ENCODE peak calls at places on chromosomes 3 and 15, in eight cellular contexts. D is neural crest cell, M is tibial artery, K is AG10803, N is cardiac muscle cell, O is A549, Z is uterus, U is H1. L is an unnamed sample.
A peak's percentile ranks its signal among the peaks of the same experiment; 100 is the strongest.

GRCh38 chr3:71485903-71486302 is 97.6 kb downstream of the FOXP1 start:
- DNase-seq in D (no peak), M (no peak), K (no peak), N (no peak), O (no peak), Z (no peak), U (no peak), L (no peak)

GRCh38 chr3:105365536-105366301 is 990 bp upstream of the ALCAM start:
- DNase-seq in D (no peak), M (peak; percentile 22), K (peak; percentile 61), N (peak; percentile 23), O (peak; percentile 71), Z (no peak), U (no peak), L (peak; percentile 82)

GRCh38 chr3:179069762-179070390 is 1.7 kb downstream of the ZMAT3 start:
- DNase-seq in D (no peak), M (no peak), K (peak; percentile 68), N (no peak), O (no peak), Z (no peak), U (no peak), L (peak; percentile 77)

GRCh38 chr3:53744351-53744750 is 101.9 kb downstream of the CHDH start:
- DNase-seq in D (no peak), M (no peak), K (no peak), N (no peak), O (no peak), Z (no peak), U (peak; percentile 7), L (no peak)

GRCh38 chr3:185318136-185318535 is 44.8 kb upstream of the MAP3K13 start:
- DNase-seq in D (no peak), M (no peak), K (peak; percentile 24), N (peak; percentile 46), O (peak; percentile 76), Z (no peak), U (no peak), L (peak; percentile 60)

GRCh38 chr3:16511561-16512434 is 1.7 kb downstream of the RFTN1 start:
- DNase-seq in D (no peak), M (peak; percentile 64), K (peak; percentile 86), N (no peak), O (no peak), Z (peak; percentile 38), U (no peak), L (peak; percentile 88)

GRCh38 chr15:73859236-73859635 is 14.1 kb upstream of the TBC1D21 start:
- DNase-seq in D (no peak), M (no peak), K (no peak), N (no peak), O (no peak), Z (no peak), U (no peak), L (no peak)

GRCh38 chr3:98893740-98894139 is 7.8 kb downstream of the DCBLD2 start:
- DNase-seq in D (no peak), M (no peak), K (no peak), N (no peak), O (no peak), Z (no peak), U (no peak), L (peak; percentile 32)

GRCh38 chr15:39171944-39172368 is 408.9 kb upstream of the THBS1 start:
- DNase-seq in D (no peak), M (peak; percentile 39), K (peak; percentile 98), N (peak; percentile 87), O (peak; percentile 93), Z (peak; percentile 59), U (peak; percentile 77), L (peak; percentile 98)

GRCh38 chr3:73508330-73508954 is 116.3 kb downstream of the PDZRN3 start:
- DNase-seq in D (peak; percentile 46), M (peak; percentile 54), K (peak; percentile 75), N (peak; percentile 87), O (peak; percentile 60), Z (peak; percentile 47), U (no peak), L (peak; percentile 81)

GRCh38 chr3:197019535-197019934 is 10.1 kb downstream of the MELTF start:
- DNase-seq in D (no peak), M (no peak), K (no peak), N (no peak), O (no peak), Z (no peak), U (no peak), L (no peak)

GRCh38 chr3:189123595-189124387 is 48.0 kb upstream of the TPRG1 start:
- DNase-seq in D (no peak), M (peak; percentile 39), K (no peak), N (peak; percentile 52), O (no peak), Z (peak; percentile 77), U (no peak), L (peak; percentile 55)

GRCh38 chr3:150344079-150344478 is 64.0 kb upstream of the TSC22D2 start:
- DNase-seq in D (no peak), M (no peak), K (no peak), N (no peak), O (no peak), Z (no peak), U (no peak), L (no peak)

GRCh38 chr15:79089331-79089889 is 1.2 kb downstream of the RASGRF1 start:
- DNase-seq in D (no peak), M (no peak), K (no peak), N (peak; percentile 44), O (no peak), Z (no peak), U (no peak), L (no peak)

GRCh38 chr3:56421205-56421604 is 47.1 kb downstream of the ERC2 start:
- DNase-seq in D (no peak), M (no peak), K (no peak), N (no peak), O (no peak), Z (no peak), U (no peak), L (no peak)

GRCh38 chr3:57757642-57758297 is 1.7 kb downstream of the SLMAP start:
- DNase-seq in D (peak; percentile 1), M (no peak), K (no peak), N (peak; percentile 46), O (peak; percentile 11), Z (no peak), U (no peak), L (peak; percentile 48)

GRCh38 chr3:188834349-188834748 is 337.4 kb upstream of the TPRG1 start:
- DNase-seq in D (no peak), M (no peak), K (no peak), N (no peak), O (peak; percentile 6), Z (no peak), U (no peak), L (no peak)

GRCh38 chr3:17298038-17298437 is 413.3 kb downstream of the PLCL2 start:
- DNase-seq in D (no peak), M (no peak), K (no peak), N (no peak), O (no peak), Z (no peak), U (no peak), L (no peak)

GRCh38 chr15:63042879-63043340 is 363 bp downstream of the TPM1 start:
- DNase-seq in D (no peak), M (no peak), K (no peak), N (no peak), O (no peak), Z (no peak), U (no peak), L (peak; percentile 42)

GRCh38 chr3:46061887-46062286 is 34.6 kb upstream of the XCR1 start:
- DNase-seq in D (no peak), M (no peak), K (no peak), N (no peak), O (no peak), Z (no peak), U (no peak), L (no peak)

GRCh38 chr15:100129677-100130076 is 212.1 kb downstream of the ADAMTS17 start:
- DNase-seq in D (no peak), M (no peak), K (no peak), N (no peak), O (no peak), Z (no peak), U (no peak), L (no peak)

GRCh38 chr15:100133001-100133400 is 208.8 kb downstream of the ADAMTS17 start:
- DNase-seq in D (no peak), M (no peak), K (no peak), N (no peak), O (no peak), Z (no peak), U (no peak), L (no peak)

GRCh38 chr15:100133981-100134711 is 207.6 kb downstream of the ADAMTS17 start:
- DNase-seq in D (no peak), M (no peak), K (no peak), N (no peak), O (no peak), Z (no peak), U (no peak), L (no peak)

GRCh38 chr15:100132309-100132708 is 209.5 kb downstream of the ADAMTS17 start:
- DNase-seq in D (no peak), M (no peak), K (no peak), N (no peak), O (no peak), Z (no peak), U (no peak), L (no peak)

GRCh38 chr15:100131321-100132224 is 210.2 kb downstream of the ADAMTS17 start:
- DNase-seq in D (peak; percentile 23), M (no peak), K (peak; percentile 18), N (peak; percentile 37), O (peak; percentile 57), Z (no peak), U (no peak), L (no peak)
- TF ChIP-seq CTCF in D (peak; percentile 30), M (peak; percentile 29), K (peak; percentile 20), N (peak; percentile 72), O (peak; percentile 35), Z (peak; percentile 14), U (peak; percentile 10), L (no peak)

GRCh38 chr3:162398554-162398953 is 901.9 kb downstream of the OTOL1 start:
- DNase-seq in D (no peak), M (no peak), K (no peak), N (no peak), O (no peak), Z (no peak), U (no peak), L (no peak)

DNA sequence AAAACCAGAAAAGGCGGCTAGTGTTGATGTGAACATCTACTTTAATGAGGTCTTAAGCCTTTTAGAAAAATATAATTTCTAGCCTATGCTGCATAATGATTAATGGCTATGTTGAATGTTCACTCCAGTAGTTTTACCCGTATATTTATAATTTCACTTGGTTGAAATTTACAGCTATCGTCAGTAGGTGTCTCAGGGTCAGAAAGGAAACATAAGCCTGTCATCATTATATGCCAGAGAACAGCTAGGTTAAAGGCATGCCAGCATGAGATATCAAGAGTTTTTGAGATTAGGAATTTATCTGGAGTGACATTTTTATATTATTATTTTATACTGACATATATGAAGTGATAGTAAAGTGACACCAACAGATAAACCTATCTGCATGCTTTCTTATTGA is 904.1 kb downstream of the OTOL1 start:
- DNase-seq in D (no peak), M (no peak), K (no peak), N (no peak), O (no peak), Z (no peak), U (no peak), L (no peak)
- TF ChIP-seq CTCF in D (no peak), M (no peak), K (no peak), N (no peak), O (no peak), Z (no peak), U (no peak), L (no peak)

GRCh38 chr3:131549340-131549739 is 46.6 kb upstream of the MRPL3 start:
- DNase-seq in D (no peak), M (no peak), K (no peak), N (no peak), O (peak; percentile 29), Z (no peak), U (no peak), L (no peak)
- TF ChIP-seq CTCF in D (peak; percentile 57), M (no peak), K (peak; percentile 49), N (peak; percentile 41), O (peak; percentile 38), Z (no peak), U (peak; percentile 57), L (peak; percentile 37)

GRCh38 chr3:153658151-153658550 is 463.0 kb upstream of the ARHGEF26 start:
- DNase-seq in D (no peak), M (peak; percentile 38), K (peak; percentile 90), N (peak; percentile 13), O (no peak), Z (no peak), U (no peak), L (no peak)
- TF ChIP-seq CTCF in D (no peak), M (no peak), K (no peak), N (no peak), O (no peak), Z (no peak), U (no peak), L (no peak)